ENCODE peak calls at places on chromosomes 12 and 14, in four cellular contexts. One of them, this sample, is unnamed.

GRCh38 chr12:51752490-51752889 is 96.0 kb downstream of the FIGNL2 start:
- DNase-seq in A549: peak
- DNase-seq in GM12891: no peak
- DNase-seq in uterus: peak
- DNase-seq in this sample: no peak

GRCh38 chr14:32469388-32470160 is 140.5 kb downstream of the AKAP6 start:
- DNase-seq in A549: peak
- DNase-seq in GM12891: no peak
- DNase-seq in uterus: no peak
- DNase-seq in this sample: peak

GRCh38 chr14:24734917-24735500 is 101.0 kb upstream of the GZMB start:
- DNase-seq in A549: peak
- DNase-seq in GM12891: no peak
- DNase-seq in uterus: no peak
- DNase-seq in this sample: peak

GRCh38 chr14:34580381-34580780 is 40.9 kb upstream of the EAPP start:
- DNase-seq in A549: no peak
- DNase-seq in GM12891: no peak
- DNase-seq in uterus: peak
- DNase-seq in this sample: no peak

GRCh38 chr14:25803419-25804018 is 753.6 kb upstream of the STXBP6 start:
- DNase-seq in A549: no peak
- DNase-seq in GM12891: no peak
- DNase-seq in uterus: no peak
- DNase-seq in this sample: no peak

GRCh38 chr12:89370850-89371249 is 18.5 kb upstream of the DUSP6 start:
- DNase-seq in A549: no peak
- DNase-seq in GM12891: no peak
- DNase-seq in uterus: no peak
- DNase-seq in this sample: peak

GRCh38 chr12:93996321-93996720 is 152.1 kb upstream of the PLXNC1 start:
- DNase-seq in A549: no peak
- DNase-seq in GM12891: no peak
- DNase-seq in uterus: no peak
- DNase-seq in this sample: no peak

GRCh38 chr12:6341439-6342139 is at the start of gene TNFRSF1A:
- DNase-seq in A549: peak
- DNase-seq in GM12891: no peak
- DNase-seq in uterus: peak
- DNase-seq in this sample: peak

GRCh38 chr12:95215925-95216324 is 1.3 kb downstream of the FGD6 start:
- DNase-seq in A549: peak
- DNase-seq in GM12891: no peak
- DNase-seq in uterus: no peak
- DNase-seq in this sample: peak

GRCh38 chr14:63659726-63660125 is 18.1 kb upstream of the WDR89 start:
- DNase-seq in A549: no peak
- DNase-seq in GM12891: no peak
- DNase-seq in uterus: no peak
- DNase-seq in this sample: no peak

GRCh38 chr12:46269429-46270241 is 792 bp upstream of the SLC38A1 start:
- DNase-seq in A549: no peak
- DNase-seq in GM12891: peak
- DNase-seq in uterus: no peak
- DNase-seq in this sample: peak

GRCh38 chr12:26119391-26119981 is 5.4 kb downstream of the BHLHE41 start:
- DNase-seq in A549: peak
- DNase-seq in GM12891: no peak
- DNase-seq in uterus: no peak
- DNase-seq in this sample: peak

GRCh38 chr14:20934148-20934762 is 21.0 kb upstream of the RNASE2 start:
- DNase-seq in A549: peak
- DNase-seq in GM12891: peak
- DNase-seq in uterus: no peak
- DNase-seq in this sample: peak

GRCh38 chr12:110647669-110648068 is 33.7 kb downstream of the TCTN1 start:
- DNase-seq in A549: no peak
- DNase-seq in GM12891: no peak
- DNase-seq in uterus: no peak
- DNase-seq in this sample: no peak

GRCh38 chr12:97837401-97837800 is 374.8 kb downstream of the RMST start:
- DNase-seq in A549: no peak
- DNase-seq in GM12891: no peak
- DNase-seq in uterus: no peak
- DNase-seq in this sample: no peak

GRCh38 chr14:60240139-60240856 is 8.7 kb upstream of the PPM1A start:
- DNase-seq in A549: no peak
- DNase-seq in GM12891: no peak
- DNase-seq in uterus: no peak
- DNase-seq in this sample: no peak

GRCh38 chr14:86022031-86022629 is 492.2 kb downstream of the FLRT2 start:
- DNase-seq in A549: no peak
- DNase-seq in GM12891: no peak
- DNase-seq in uterus: no peak
- DNase-seq in this sample: no peak

GRCh38 chr12:124188561-124189405 is 106.1 kb upstream of the RFLNA start:
- DNase-seq in A549: no peak
- DNase-seq in GM12891: no peak
- DNase-seq in uterus: no peak
- DNase-seq in this sample: no peak

GRCh38 chr14:38103542-38104225 is 104.0 kb upstream of the SSTR1 start:
- DNase-seq in A549: no peak
- DNase-seq in GM12891: no peak
- DNase-seq in uterus: no peak
- DNase-seq in this sample: no peak

GRCh38 chr12:15984963-15985362 is 73.8 kb downstream of the DERA start:
- DNase-seq in A549: no peak
- DNase-seq in GM12891: no peak
- DNase-seq in uterus: no peak
- DNase-seq in this sample: no peak

GRCh38 chr14:31543969-31544799 is 17.0 kb upstream of the NUBPL start:
- DNase-seq in A549: peak
- DNase-seq in GM12891: no peak
- DNase-seq in uterus: no peak
- DNase-seq in this sample: peak

GRCh38 chr12:12353807-12354206 is 3.1 kb upstream of the BORCS5 start:
- DNase-seq in A549: no peak
- DNase-seq in GM12891: no peak
- DNase-seq in uterus: peak
- DNase-seq in this sample: peak

GRCh38 chr12:116520801-116521471 is 38.2 kb upstream of the MAP1LC3B2 start:
- DNase-seq in A549: no peak
- DNase-seq in GM12891: no peak
- DNase-seq in uterus: no peak
- DNase-seq in this sample: no peak

GRCh38 chr12:87509233-87509820 is 519.9 kb downstream of the C12orf50 start:
- DNase-seq in A549: peak
- DNase-seq in GM12891: no peak
- DNase-seq in uterus: no peak
- DNase-seq in this sample: no peak

GRCh38 chr14:61486930-61487495 is 165.6 kb downstream of the PRKCH start:
- DNase-seq in A549: no peak
- DNase-seq in GM12891: no peak
- DNase-seq in uterus: no peak
- DNase-seq in this sample: no peak

GRCh38 chr14:104184506-104184905 is 46.1 kb downstream of the KIF26A start:
- DNase-seq in A549: peak
- DNase-seq in GM12891: no peak
- DNase-seq in uterus: no peak
- DNase-seq in this sample: no peak

GRCh38 chr12:89862511-89863331 is 154.1 kb upstream of the ATP2B1 start:
- DNase-seq in A549: no peak
- DNase-seq in GM12891: no peak
- DNase-seq in uterus: no peak
- DNase-seq in this sample: peak

GRCh38 chr12:124797321-124797720 is 66.3 kb downstream of the SCARB1 start:
- DNase-seq in A549: no peak
- DNase-seq in GM12891: no peak
- DNase-seq in uterus: no peak
- DNase-seq in this sample: no peak

GRCh38 chr12:108518101-108518715 is 3.1 kb downstream of the FICD start:
- DNase-seq in A549: no peak
- DNase-seq in GM12891: no peak
- DNase-seq in uterus: no peak
- DNase-seq in this sample: peak

GRCh38 chr12:47281667-47282171 is 202.0 kb upstream of the AMIGO2 start:
- DNase-seq in A549: no peak
- DNase-seq in GM12891: no peak
- DNase-seq in uterus: no peak
- DNase-seq in this sample: peak

GRCh38 chr14:71651228-71651627 is 281.0 kb upstream of the RGS6 start:
- DNase-seq in A549: no peak
- DNase-seq in GM12891: no peak
- DNase-seq in uterus: no peak
- DNase-seq in this sample: no peak
- TF ChIP-seq POLR2A in A549: no peak
- TF ChIP-seq POLR2A in GM12891: no peak
- TF ChIP-seq POLR2A in uterus: no peak
- TF ChIP-seq POLR2A in this sample: no peak

GRCh38 chr12:120359159-120359527 is 9.8 kb downstream of the MSI1 start:
- DNase-seq in A549: no peak
- DNase-seq in GM12891: no peak
- DNase-seq in uterus: no peak
- DNase-seq in this sample: no peak

GRCh38 chr12:120362516-120363273 is 6.3 kb downstream of the MSI1 start:
- DNase-seq in A549: no peak
- DNase-seq in GM12891: no peak
- DNase-seq in uterus: no peak
- DNase-seq in this sample: no peak

GRCh38 chr12:120364487-120364886 is 4.5 kb downstream of the MSI1 start:
- DNase-seq in A549: no peak
- DNase-seq in GM12891: no peak
- DNase-seq in uterus: no peak
- DNase-seq in this sample: no peak

GRCh38 chr12:120363274-120363855 is 5.6 kb downstream of the MSI1 start:
- DNase-seq in A549: no peak
- DNase-seq in GM12891: no peak
- DNase-seq in uterus: no peak
- DNase-seq in this sample: no peak

GRCh38 chr12:120361506-120362208 is 7.3 kb downstream of the MSI1 start:
- DNase-seq in A549: no peak
- DNase-seq in GM12891: peak
- DNase-seq in uterus: peak
- DNase-seq in this sample: peak
- TF ChIP-seq POLR2A in A549: no peak
- TF ChIP-seq POLR2A in GM12891: no peak
- TF ChIP-seq POLR2A in uterus: peak
- TF ChIP-seq POLR2A in this sample: no peak

GRCh38 chr12:54259194-54260011 is 20.5 kb downstream of the CBX5 start:
- DNase-seq in A549: peak
- DNase-seq in GM12891: peak
- DNase-seq in uterus: peak
- DNase-seq in this sample: peak
- TF ChIP-seq POLR2A in A549: no peak
- TF ChIP-seq POLR2A in GM12891: no peak
- TF ChIP-seq POLR2A in uterus: no peak
- TF ChIP-seq POLR2A in this sample: peak

GRCh38 chr14:49687942-49688700 is at the start of gene POLE2:
- DNase-seq in A549: peak
- DNase-seq in GM12891: peak
- DNase-seq in uterus: peak
- DNase-seq in this sample: peak
- TF ChIP-seq POLR2A in A549: peak
- TF ChIP-seq POLR2A in GM12891: peak
- TF ChIP-seq POLR2A in uterus: no peak
- TF ChIP-seq POLR2A in this sample: peak

DNA sequence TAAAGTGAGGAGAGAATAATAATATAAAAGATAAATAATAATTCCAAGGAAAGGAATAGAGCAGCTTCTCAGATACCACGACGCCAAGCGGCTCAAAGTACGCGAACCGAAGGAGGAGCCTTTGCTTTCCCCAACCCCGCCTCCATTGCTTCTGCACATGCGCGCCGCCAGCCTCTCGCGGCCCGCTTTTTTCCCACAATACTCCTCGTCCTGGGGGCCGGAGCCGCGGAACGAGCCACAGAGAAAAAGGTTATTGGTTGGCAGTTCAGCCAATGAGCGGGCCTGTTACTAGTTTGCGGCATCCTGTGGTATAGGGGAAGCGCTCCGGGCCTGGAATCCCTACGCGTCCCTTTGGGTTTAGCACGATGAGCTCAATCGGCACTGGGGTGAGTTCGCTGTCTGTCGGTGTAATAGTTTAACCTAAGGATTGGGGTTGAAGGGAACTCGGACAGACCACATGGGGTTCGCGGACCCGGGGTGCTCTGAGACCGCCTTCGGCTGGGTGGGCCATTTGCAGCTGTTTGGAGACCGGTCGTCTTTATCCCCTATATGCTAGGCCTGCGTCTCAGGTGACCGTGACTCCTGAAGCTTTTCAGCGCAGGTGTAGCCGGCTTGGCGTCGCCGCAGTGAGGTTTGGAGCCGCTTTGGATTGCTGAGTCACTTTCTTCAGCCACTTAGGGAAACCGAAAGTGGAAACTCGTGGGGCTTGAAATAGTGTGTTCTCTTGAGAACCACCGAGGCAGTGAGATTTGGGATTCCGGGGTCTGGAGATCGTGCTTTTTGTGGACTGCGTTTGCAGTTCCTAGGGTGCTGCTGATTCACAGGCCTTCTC is at the start of gene PSMA3:
- DNase-seq in A549: peak
- DNase-seq in GM12891: peak
- DNase-seq in uterus: peak
- DNase-seq in this sample: peak
- TF ChIP-seq POLR2A in A549: peak
- TF ChIP-seq POLR2A in GM12891: peak
- TF ChIP-seq POLR2A in uterus: peak
- TF ChIP-seq POLR2A in this sample: peak

GRCh38 chr14:100192672-100193416 is 33.4 kb upstream of the DEGS2 start:
- DNase-seq in A549: peak
- DNase-seq in GM12891: peak
- DNase-seq in uterus: peak
- DNase-seq in this sample: peak
- TF ChIP-seq POLR2A in A549: peak
- TF ChIP-seq POLR2A in GM12891: peak
- TF ChIP-seq POLR2A in uterus: peak
- TF ChIP-seq POLR2A in this sample: peak